ENCODE peak calls at places on chromosomes 16 and 17, in five cellular contexts. One of them, this sample, is unnamed.

GRCh38 chr17:57902800-57903759 is 52.1 kb downstream of the CUEDC1 start:
- DNase-seq in H7: no peak
- DNase-seq in mammary epithelial cell: peak
- DNase-seq in CD4-positive, alpha-beta memory T cell: no peak
- DNase-seq in psoas muscle: peak
- DNase-seq in this sample: peak

GRCh38 chr17:61064087-61064951 is 335.3 kb upstream of the TBX2 start:
- DNase-seq in H7: no peak
- DNase-seq in mammary epithelial cell: no peak
- DNase-seq in CD4-positive, alpha-beta memory T cell: no peak
- DNase-seq in psoas muscle: no peak
- DNase-seq in this sample: no peak

GRCh38 chr16:81551821-81552304 is 107.3 kb downstream of the CMIP start:
- DNase-seq in H7: no peak
- DNase-seq in mammary epithelial cell: no peak
- DNase-seq in CD4-positive, alpha-beta memory T cell: no peak
- DNase-seq in psoas muscle: peak
- DNase-seq in this sample: no peak

GRCh38 chr16:1792836-1793577 is 498 bp downstream of the IGFALS start:
- DNase-seq in H7: peak
- DNase-seq in mammary epithelial cell: no peak
- DNase-seq in CD4-positive, alpha-beta memory T cell: no peak
- DNase-seq in psoas muscle: peak
- DNase-seq in this sample: no peak

GRCh38 chr17:9228408-9229159 is 207.3 kb downstream of the NTN1 start:
- DNase-seq in H7: no peak
- DNase-seq in mammary epithelial cell: peak
- DNase-seq in CD4-positive, alpha-beta memory T cell: no peak
- DNase-seq in psoas muscle: no peak
- DNase-seq in this sample: peak

GRCh38 chr17:55676274-55676673 is 46.4 kb downstream of the TMEM100 start:
- DNase-seq in H7: no peak
- DNase-seq in mammary epithelial cell: no peak
- DNase-seq in CD4-positive, alpha-beta memory T cell: no peak
- DNase-seq in psoas muscle: no peak
- DNase-seq in this sample: no peak

GRCh38 chr17:58156839-58157803 is 8.9 kb downstream of the OR4D1 start:
- DNase-seq in H7: peak
- DNase-seq in mammary epithelial cell: peak
- DNase-seq in CD4-positive, alpha-beta memory T cell: peak
- DNase-seq in psoas muscle: peak
- DNase-seq in this sample: peak

GRCh38 chr16:22313876-22314470 is 16.8 kb downstream of the POLR3E start:
- DNase-seq in H7: peak
- DNase-seq in mammary epithelial cell: no peak
- DNase-seq in CD4-positive, alpha-beta memory T cell: no peak
- DNase-seq in psoas muscle: no peak
- DNase-seq in this sample: no peak

GRCh38 chr16:116015-116414 is 22.5 kb downstream of the NPRL3 start:
- DNase-seq in H7: no peak
- DNase-seq in mammary epithelial cell: no peak
- DNase-seq in CD4-positive, alpha-beta memory T cell: no peak
- DNase-seq in psoas muscle: no peak
- DNase-seq in this sample: no peak

GRCh38 chr17:17749921-17750320 is 68.7 kb downstream of the RAI1 start:
- DNase-seq in H7: peak
- DNase-seq in mammary epithelial cell: peak
- DNase-seq in CD4-positive, alpha-beta memory T cell: peak
- DNase-seq in psoas muscle: no peak
- DNase-seq in this sample: peak

GRCh38 chr16:79114759-79115158 is 485.8 kb downstream of the MAF start:
- DNase-seq in H7: no peak
- DNase-seq in mammary epithelial cell: no peak
- DNase-seq in CD4-positive, alpha-beta memory T cell: no peak
- DNase-seq in psoas muscle: no peak
- DNase-seq in this sample: no peak

GRCh38 chr16:74743668-74744299 is 30.8 kb downstream of the FA2H start:
- DNase-seq in H7: peak
- DNase-seq in mammary epithelial cell: peak
- DNase-seq in CD4-positive, alpha-beta memory T cell: no peak
- DNase-seq in psoas muscle: no peak
- DNase-seq in this sample: peak

GRCh38 chr17:11986939-11987329 is 10.3 kb downstream of the ZNF18 start:
- DNase-seq in H7: peak
- DNase-seq in mammary epithelial cell: peak
- DNase-seq in CD4-positive, alpha-beta memory T cell: no peak
- DNase-seq in psoas muscle: no peak
- DNase-seq in this sample: peak

GRCh38 chr16:82792704-82793103 is 165.9 kb downstream of the CDH13 start:
- DNase-seq in H7: no peak
- DNase-seq in mammary epithelial cell: no peak
- DNase-seq in CD4-positive, alpha-beta memory T cell: no peak
- DNase-seq in psoas muscle: no peak
- DNase-seq in this sample: no peak

GRCh38 chr17:81858170-81858966 is 2.0 kb downstream of the P4HB start:
- DNase-seq in H7: peak
- DNase-seq in mammary epithelial cell: no peak
- DNase-seq in CD4-positive, alpha-beta memory T cell: no peak
- DNase-seq in psoas muscle: no peak
- DNase-seq in this sample: no peak

GRCh38 chr17:6775871-6776405 is at the start of gene FBXO39:
- DNase-seq in H7: peak
- DNase-seq in mammary epithelial cell: no peak
- DNase-seq in CD4-positive, alpha-beta memory T cell: no peak
- DNase-seq in psoas muscle: no peak
- DNase-seq in this sample: peak

GRCh38 chr17:48545022-48545376 is at the start of gene HOXB2:
- DNase-seq in H7: peak
- DNase-seq in mammary epithelial cell: peak
- DNase-seq in CD4-positive, alpha-beta memory T cell: no peak
- DNase-seq in psoas muscle: no peak
- DNase-seq in this sample: no peak

GRCh38 chr16:79267781-79268180 is 332.8 kb downstream of the MAF start:
- DNase-seq in H7: no peak
- DNase-seq in mammary epithelial cell: no peak
- DNase-seq in CD4-positive, alpha-beta memory T cell: no peak
- DNase-seq in psoas muscle: no peak
- DNase-seq in this sample: no peak

GRCh38 chr17:60089097-60089844 is 10.6 kb upstream of the HEATR6 start:
- DNase-seq in H7: no peak
- DNase-seq in mammary epithelial cell: no peak
- DNase-seq in CD4-positive, alpha-beta memory T cell: no peak
- DNase-seq in psoas muscle: no peak
- DNase-seq in this sample: no peak

GRCh38 chr17:29640413-29640812 is 17.7 kb upstream of the CORO6 start:
- DNase-seq in H7: peak
- DNase-seq in mammary epithelial cell: no peak
- DNase-seq in CD4-positive, alpha-beta memory T cell: no peak
- DNase-seq in psoas muscle: no peak
- DNase-seq in this sample: peak

GRCh38 chr16:71205482-71206131 is 24.9 kb downstream of the HYDIN start:
- DNase-seq in H7: no peak
- DNase-seq in mammary epithelial cell: no peak
- DNase-seq in CD4-positive, alpha-beta memory T cell: no peak
- DNase-seq in psoas muscle: no peak
- DNase-seq in this sample: no peak

GRCh38 chr17:82962163-82962720 is 117.2 kb upstream of the METRNL start:
- DNase-seq in H7: no peak
- DNase-seq in mammary epithelial cell: no peak
- DNase-seq in CD4-positive, alpha-beta memory T cell: no peak
- DNase-seq in psoas muscle: no peak
- DNase-seq in this sample: no peak

GRCh38 chr16:4077083-4077714 is 39.0 kb downstream of the ADCY9 start:
- DNase-seq in H7: no peak
- DNase-seq in mammary epithelial cell: no peak
- DNase-seq in CD4-positive, alpha-beta memory T cell: no peak
- DNase-seq in psoas muscle: no peak
- DNase-seq in this sample: peak

GRCh38 chr17:52027081-52027480 is 131.4 kb downstream of the CA10 start:
- DNase-seq in H7: no peak
- DNase-seq in mammary epithelial cell: peak
- DNase-seq in CD4-positive, alpha-beta memory T cell: no peak
- DNase-seq in psoas muscle: no peak
- DNase-seq in this sample: peak

GRCh38 chr17:82231562-82232321 is 2.9 kb downstream of the SLC16A3 start:
- DNase-seq in H7: peak
- DNase-seq in mammary epithelial cell: no peak
- DNase-seq in CD4-positive, alpha-beta memory T cell: no peak
- DNase-seq in psoas muscle: peak
- DNase-seq in this sample: no peak

GRCh38 chr17:31329221-31329620 is 7.8 kb upstream of the EVI2A start:
- DNase-seq in H7: no peak
- DNase-seq in mammary epithelial cell: peak
- DNase-seq in CD4-positive, alpha-beta memory T cell: no peak
- DNase-seq in psoas muscle: no peak
- DNase-seq in this sample: peak

GRCh38 chr16:50534556-50534955 is 13.6 kb upstream of the NKD1 start:
- DNase-seq in H7: peak
- DNase-seq in mammary epithelial cell: no peak
- DNase-seq in CD4-positive, alpha-beta memory T cell: no peak
- DNase-seq in psoas muscle: no peak
- DNase-seq in this sample: no peak

DNA sequence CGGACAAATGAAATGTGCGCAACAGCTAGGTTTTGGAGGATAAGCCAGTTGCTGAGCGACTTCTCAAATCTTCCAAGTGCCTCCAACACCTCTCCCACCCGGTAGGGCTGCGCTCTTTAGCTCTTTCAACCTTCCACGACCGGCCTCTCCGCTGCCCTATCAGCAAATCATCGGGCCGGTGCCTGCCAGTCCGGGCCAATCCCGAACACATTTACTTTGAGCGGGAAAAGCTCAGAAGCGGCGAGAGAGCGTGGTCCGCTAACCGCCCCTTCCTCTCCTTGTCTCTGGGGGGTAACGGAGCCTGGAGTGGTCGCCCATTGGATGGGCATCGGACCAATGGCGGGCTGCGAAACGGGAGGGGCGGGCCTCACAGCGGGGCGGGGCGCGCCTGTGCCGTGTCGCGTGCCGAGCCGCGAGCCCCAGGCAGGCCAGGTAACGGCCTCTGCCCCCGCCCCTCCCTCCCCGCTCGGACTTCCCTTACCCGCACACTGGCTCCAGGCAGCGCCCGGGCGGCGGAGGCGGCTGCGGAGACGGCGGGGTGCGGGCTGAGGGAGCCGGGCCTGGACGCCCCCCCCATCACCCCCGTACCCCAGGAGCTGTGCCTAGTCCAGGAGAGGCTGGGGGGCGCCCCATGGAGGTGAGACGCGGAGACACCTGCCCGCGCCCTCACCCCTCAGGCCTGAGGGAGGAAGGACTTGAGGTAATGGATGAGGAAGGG is at the start of gene MEIOC:
- DNase-seq in H7: peak
- DNase-seq in mammary epithelial cell: peak
- DNase-seq in CD4-positive, alpha-beta memory T cell: peak
- DNase-seq in psoas muscle: no peak
- DNase-seq in this sample: peak
- H3K4me3 ChIP-seq in H7: peak
- H3K4me3 ChIP-seq in mammary epithelial cell: peak
- H3K4me3 ChIP-seq in CD4-positive, alpha-beta memory T cell: no peak
- H3K4me3 ChIP-seq in psoas muscle: peak
- H3K4me3 ChIP-seq in this sample: no peak

GRCh38 chr17:38673714-38674012 is 1.1 kb downstream of the EPOP start:
- DNase-seq in H7: peak
- DNase-seq in mammary epithelial cell: no peak
- DNase-seq in CD4-positive, alpha-beta memory T cell: no peak
- DNase-seq in psoas muscle: peak
- DNase-seq in this sample: no peak
- H3K4me3 ChIP-seq in H7: peak
- H3K4me3 ChIP-seq in mammary epithelial cell: peak
- H3K4me3 ChIP-seq in CD4-positive, alpha-beta memory T cell: peak
- H3K4me3 ChIP-seq in psoas muscle: peak
- H3K4me3 ChIP-seq in this sample: peak

GRCh38 chr17:79948918-79949645 is 86.6 kb downstream of the TBC1D16 start:
- DNase-seq in H7: peak
- DNase-seq in mammary epithelial cell: no peak
- DNase-seq in CD4-positive, alpha-beta memory T cell: no peak
- DNase-seq in psoas muscle: no peak
- DNase-seq in this sample: no peak
- H3K4me3 ChIP-seq in H7: peak
- H3K4me3 ChIP-seq in mammary epithelial cell: no peak
- H3K4me3 ChIP-seq in CD4-positive, alpha-beta memory T cell: no peak
- H3K4me3 ChIP-seq in psoas muscle: no peak
- H3K4me3 ChIP-seq in this sample: no peak

GRCh38 chr17:72122002-72122310 is 1.1 kb downstream of the SOX9 start:
- DNase-seq in H7: no peak
- DNase-seq in mammary epithelial cell: peak
- DNase-seq in CD4-positive, alpha-beta memory T cell: no peak
- DNase-seq in psoas muscle: no peak
- DNase-seq in this sample: no peak
- H3K4me3 ChIP-seq in H7: peak
- H3K4me3 ChIP-seq in mammary epithelial cell: peak
- H3K4me3 ChIP-seq in CD4-positive, alpha-beta memory T cell: no peak
- H3K4me3 ChIP-seq in psoas muscle: peak
- H3K4me3 ChIP-seq in this sample: peak

DNA sequence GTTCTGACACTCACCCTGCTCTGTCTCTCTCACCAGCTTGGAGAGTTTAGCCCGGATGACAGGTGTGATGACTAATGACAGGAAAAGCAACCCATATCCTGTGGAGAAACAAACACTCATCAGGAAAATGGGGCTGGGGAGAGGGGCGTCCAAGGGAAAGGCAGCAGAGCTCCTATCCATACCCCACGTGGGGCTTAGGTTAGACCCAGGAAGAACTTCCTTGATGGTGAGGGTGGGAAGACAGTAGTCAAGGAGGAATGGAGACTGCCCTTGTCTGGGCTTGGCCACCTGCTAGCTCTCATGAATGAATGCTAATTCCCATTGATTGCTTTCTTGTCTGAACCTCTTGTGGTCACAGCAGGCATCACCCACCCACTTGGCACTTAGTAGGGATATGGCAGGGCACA is 3.8 kb downstream of the SLC46A1 start:
- DNase-seq in H7: peak
- DNase-seq in mammary epithelial cell: peak
- DNase-seq in CD4-positive, alpha-beta memory T cell: no peak
- DNase-seq in psoas muscle: no peak
- DNase-seq in this sample: peak
- H3K4me3 ChIP-seq in H7: no peak
- H3K4me3 ChIP-seq in mammary epithelial cell: no peak
- H3K4me3 ChIP-seq in CD4-positive, alpha-beta memory T cell: no peak
- H3K4me3 ChIP-seq in psoas muscle: no peak
- H3K4me3 ChIP-seq in this sample: no peak

DNA sequence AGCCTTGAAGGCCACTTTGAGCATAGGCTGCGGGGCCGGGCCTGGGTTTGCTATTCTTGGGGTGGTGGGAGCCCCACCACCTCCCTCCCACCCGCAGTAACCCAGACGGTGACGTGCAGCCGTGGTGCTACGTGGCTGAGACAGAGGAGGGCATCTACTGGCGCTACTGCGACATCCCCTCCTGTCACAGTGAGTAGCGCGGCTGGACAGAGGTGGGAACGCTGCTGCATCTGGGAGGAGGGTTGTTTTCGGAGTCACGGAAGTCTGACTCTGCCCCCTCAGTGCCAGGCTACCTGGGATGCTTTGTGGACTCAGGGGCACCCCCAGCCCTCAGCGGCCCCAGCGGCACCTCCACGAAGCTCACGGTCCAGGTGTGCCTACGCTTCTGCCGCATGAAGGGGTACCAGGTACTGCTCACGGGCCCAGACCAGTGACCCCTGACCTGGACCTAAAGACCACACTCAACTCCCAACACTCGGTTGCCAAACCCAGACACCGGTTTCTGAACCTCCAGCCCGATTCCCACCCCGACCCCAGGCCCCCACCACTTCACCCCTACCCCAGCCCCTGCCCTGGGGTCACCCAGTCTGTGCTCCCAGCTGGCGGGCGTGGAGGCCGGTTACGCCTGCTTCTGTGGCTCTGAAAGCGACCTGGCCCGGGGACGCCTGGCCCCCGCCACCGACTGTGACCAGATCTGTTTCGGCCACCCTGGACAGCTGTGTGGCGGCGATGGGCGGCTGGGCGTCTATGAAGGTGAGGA is 2.1 kb downstream of the KREMEN2 start:
- DNase-seq in H7: no peak
- DNase-seq in mammary epithelial cell: no peak
- DNase-seq in CD4-positive, alpha-beta memory T cell: no peak
- DNase-seq in psoas muscle: no peak
- DNase-seq in this sample: no peak
- H3K4me3 ChIP-seq in H7: no peak
- H3K4me3 ChIP-seq in mammary epithelial cell: no peak
- H3K4me3 ChIP-seq in CD4-positive, alpha-beta memory T cell: no peak
- H3K4me3 ChIP-seq in psoas muscle: peak
- H3K4me3 ChIP-seq in this sample: no peak